ENCODE peak calls at places on chromosomes 3 and 15, in nine cellular contexts. I, R, W, J, X, P, G, K and L are unnamed samples.

GRCh38 chr15:77027111-77027696 is 32.3 kb downstream of the PSTPIP1 start:
- DNase-seq in I (no peak), R (no peak), W (no peak), J (no peak), X (no peak), P (no peak), G (no peak), K (no peak), L (no peak)

GRCh38 chr15:47434641-47435040 is 282.7 kb upstream of the SEMA6D start:
- DNase-seq in I (no peak), R (no peak), W (no peak), J (no peak), X (no peak), P (no peak), G (no peak), K (no peak), L (no peak)

GRCh38 chr3:78101363-78101762 is 1061.5 kb downstream of the ROBO2 start:
- DNase-seq in I (peak; percentile 18), R (no peak), W (no peak), J (no peak), X (no peak), P (no peak), G (no peak), K (peak; percentile 69), L (no peak)

GRCh38 chr3:167116120-167116922 is 263.8 kb downstream of the ZBBX start:
- DNase-seq in I (no peak), R (no peak), W (no peak), J (no peak), X (no peak), P (no peak), G (no peak), K (no peak), L (no peak)

GRCh38 chr3:10366681-10367101 is 45.8 kb upstream of the SEC13 start:
- DNase-seq in I (peak; percentile 89), R (no peak), W (no peak), J (peak; percentile 96), X (no peak), P (no peak), G (no peak), K (peak; percentile 98), L (no peak)

GRCh38 chr3:127462111-127462655 is 128.3 kb downstream of the TPRA1 start:
- DNase-seq in I (no peak), R (no peak), W (no peak), J (no peak), X (no peak), P (no peak), G (no peak), K (no peak), L (no peak)

GRCh38 chr3:141000027-141000663 is 51.0 kb upstream of the SPSB4 start:
- DNase-seq in I (peak; percentile 59), R (peak; percentile 69), W (peak; percentile 51), J (no peak), X (no peak), P (peak; percentile 52), G (peak; percentile 30), K (peak; percentile 29), L (peak; percentile 69)

GRCh38 chr15:39192376-39192775 is 388.5 kb upstream of the THBS1 start:
- DNase-seq in I (no peak), R (no peak), W (no peak), J (no peak), X (no peak), P (no peak), G (no peak), K (no peak), L (no peak)

GRCh38 chr3:40780341-40780800 is 255.6 kb downstream of the ZNF621 start:
- DNase-seq in I (no peak), R (no peak), W (no peak), J (peak; percentile 51), X (peak; percentile 12), P (no peak), G (no peak), K (no peak), L (peak; percentile 38)

GRCh38 chr15:51982013-51982769 is 10.6 kb upstream of the LEO1 start:
- DNase-seq in I (peak; percentile 55), R (peak; percentile 77), W (peak; percentile 92), J (peak; percentile 55), X (no peak), P (peak; percentile 59), G (peak; percentile 49), K (peak; percentile 93), L (peak; percentile 37)

GRCh38 chr15:77380033-77380432 is 39.9 kb downstream of the PEAK1 start:
- DNase-seq in I (no peak), R (no peak), W (no peak), J (no peak), X (no peak), P (no peak), G (no peak), K (no peak), L (no peak)

GRCh38 chr3:32136703-32137102 is 30.3 kb downstream of the GPD1L start:
- DNase-seq in I (no peak), R (no peak), W (no peak), J (no peak), X (no peak), P (no peak), G (no peak), K (no peak), L (no peak)

GRCh38 chr3:194100856-194101390 is 35.0 kb upstream of the HES1 start:
- DNase-seq in I (no peak), R (no peak), W (no peak), J (no peak), X (no peak), P (no peak), G (no peak), K (no peak), L (no peak)

GRCh38 chr15:42375941-42376340 is 16.6 kb downstream of the CAPN3 start:
- DNase-seq in I (no peak), R (no peak), W (no peak), J (no peak), X (no peak), P (no peak), G (no peak), K (no peak), L (no peak)

GRCh38 chr15:33292718-33293307 is 18.0 kb upstream of the RYR3 start:
- DNase-seq in I (no peak), R (peak; percentile 58), W (peak; percentile 37), J (no peak), X (peak; percentile 22), P (peak; percentile 53), G (peak; percentile 28), K (peak; percentile 33), L (peak; percentile 19)

GRCh38 chr3:170424879-170425278 is 6.2 kb downstream of the CLDN11 start:
- DNase-seq in I (no peak), R (no peak), W (no peak), J (no peak), X (no peak), P (no peak), G (no peak), K (peak; percentile 37), L (no peak)